ENCODE peak calls at places on chromosome 17, in four cellular contexts. O is nephron progenitor cell, X is HFF-Myc, Z is heart left ventricle. A is an unnamed sample.

GRCh38 chr17:79026345-79027273 is 2.6 kb downstream of the C1QTNF1 start:
- DNase-seq in O (no peak), X (peak), Z (peak), A (no peak)

GRCh38 chr17:71286625-71287024 is 834.2 kb upstream of the SOX9 start:
- DNase-seq in O (no peak), X (no peak), Z (no peak), A (no peak)

GRCh38 chr17:63705657-63706056 is 5.7 kb upstream of the LIMD2 start:
- DNase-seq in O (no peak), X (no peak), Z (no peak), A (peak)

GRCh38 chr17:66711936-66712335 is 123.0 kb upstream of the CACNG5 start:
- DNase-seq in O (no peak), X (no peak), Z (no peak), A (no peak)

GRCh38 chr17:44757918-44758413 is 822 bp upstream of the ADAM11 start:
- DNase-seq in O (no peak), X (no peak), Z (no peak), A (no peak)

GRCh38 chr17:13005530-13005929 is 12.3 kb downstream of the ELAC2 start:
- DNase-seq in O (no peak), X (no peak), Z (no peak), A (no peak)

GRCh38 chr17:74408830-74409229 is 23.1 kb upstream of the GPRC5C start:
- DNase-seq in O (no peak), X (no peak), Z (no peak), A (no peak)

GRCh38 chr17:74972973-74973328 is 392 bp upstream of the HID1 start:
- DNase-seq in O (no peak), X (no peak), Z (no peak), A (no peak)

GRCh38 chr17:66564992-66565465 is 262.6 kb downstream of the PRKCA start:
- DNase-seq in O (no peak), X (no peak), Z (no peak), A (no peak)

GRCh38 chr17:50363217-50364060 is 9.5 kb downstream of the MRPL27 start:
- DNase-seq in O (peak), X (no peak), Z (no peak), A (no peak)

GRCh38 chr17:10815318-10815717 is 11.4 kb upstream of the TMEM238L start:
- DNase-seq in O (no peak), X (no peak), Z (no peak), A (no peak)

DNA sequence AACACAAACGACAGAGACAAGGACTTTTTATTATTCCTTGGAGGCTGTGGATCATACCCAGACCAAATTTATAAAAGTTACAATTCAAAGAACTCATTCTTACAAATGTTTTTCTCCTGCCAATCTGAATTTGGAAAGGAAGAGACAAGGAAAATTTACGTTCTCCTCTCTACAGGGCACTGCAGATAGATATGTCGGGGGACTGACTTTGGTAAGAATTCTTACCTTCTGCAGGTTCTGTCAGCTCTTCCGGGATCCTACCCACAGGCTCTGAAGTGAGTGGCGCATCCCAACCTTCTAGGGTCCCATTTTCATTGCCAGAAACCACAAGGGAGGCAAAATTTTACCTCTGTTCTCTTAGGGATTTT is 2.2 kb upstream of the SLFN12L start:
- DNase-seq in O (no peak), X (no peak), Z (no peak), A (no peak)
- TF ChIP-seq CTCF in O (no peak), X (no peak), Z (no peak), A (no peak)

GRCh38 chr17:39761861-39762496 is 24.2 kb downstream of the GRB7 start:
- DNase-seq in O (no peak), X (no peak), Z (no peak), A (no peak)
- TF ChIP-seq CTCF in O (no peak), X (no peak), Z (no peak), A (no peak)

GRCh38 chr17:5745091-5745820 is 160.9 kb upstream of the NLRP1 start:
- DNase-seq in O (no peak), X (no peak), Z (no peak), A (no peak)

GRCh38 chr17:5741810-5742209 is 157.5 kb upstream of the NLRP1 start:
- DNase-seq in O (no peak), X (no peak), Z (no peak), A (no peak)

GRCh38 chr17:5747964-5748363 is 163.7 kb upstream of the NLRP1 start:
- DNase-seq in O (no peak), X (no peak), Z (no peak), A (no peak)

DNA sequence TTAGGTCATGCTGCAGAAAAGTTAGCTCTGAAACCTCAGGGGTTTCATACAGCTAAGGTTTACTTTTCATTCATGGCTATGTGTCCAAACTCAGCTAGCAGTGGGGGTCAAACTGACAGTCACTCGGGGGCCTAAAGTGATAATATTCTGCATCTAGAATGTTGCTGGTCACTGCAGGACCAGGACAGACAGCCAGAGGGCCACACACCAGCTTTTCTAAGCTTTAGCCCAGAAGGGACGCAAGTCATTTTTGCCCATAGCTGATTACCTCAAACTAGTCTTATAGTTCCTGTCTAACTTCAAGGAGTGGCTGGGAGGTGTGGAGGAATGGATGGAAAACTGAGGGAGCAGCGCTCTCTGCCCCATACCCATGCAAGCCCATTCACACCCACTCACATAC is 163.0 kb upstream of the NLRP1 start:
- DNase-seq in O (no peak), X (no peak), Z (no peak), A (no peak)
- TF ChIP-seq CTCF in O (no peak), X (peak), Z (no peak), A (no peak)

GRCh38 chr17:32116937-32117336 is 25.4 kb upstream of the RHOT1 start:
- DNase-seq in O (no peak), X (no peak), Z (no peak), A (no peak)

GRCh38 chr17:32114536-32114935 is 27.8 kb upstream of the RHOT1 start:
- DNase-seq in O (no peak), X (no peak), Z (no peak), A (no peak)

GRCh38 chr17:32112416-32112815 is 29.9 kb upstream of the RHOT1 start:
- DNase-seq in O (no peak), X (no peak), Z (no peak), A (no peak)

GRCh38 chr17:32110596-32110995 is 31.7 kb upstream of the RHOT1 start:
- DNase-seq in O (no peak), X (no peak), Z (no peak), A (no peak)

DNA sequence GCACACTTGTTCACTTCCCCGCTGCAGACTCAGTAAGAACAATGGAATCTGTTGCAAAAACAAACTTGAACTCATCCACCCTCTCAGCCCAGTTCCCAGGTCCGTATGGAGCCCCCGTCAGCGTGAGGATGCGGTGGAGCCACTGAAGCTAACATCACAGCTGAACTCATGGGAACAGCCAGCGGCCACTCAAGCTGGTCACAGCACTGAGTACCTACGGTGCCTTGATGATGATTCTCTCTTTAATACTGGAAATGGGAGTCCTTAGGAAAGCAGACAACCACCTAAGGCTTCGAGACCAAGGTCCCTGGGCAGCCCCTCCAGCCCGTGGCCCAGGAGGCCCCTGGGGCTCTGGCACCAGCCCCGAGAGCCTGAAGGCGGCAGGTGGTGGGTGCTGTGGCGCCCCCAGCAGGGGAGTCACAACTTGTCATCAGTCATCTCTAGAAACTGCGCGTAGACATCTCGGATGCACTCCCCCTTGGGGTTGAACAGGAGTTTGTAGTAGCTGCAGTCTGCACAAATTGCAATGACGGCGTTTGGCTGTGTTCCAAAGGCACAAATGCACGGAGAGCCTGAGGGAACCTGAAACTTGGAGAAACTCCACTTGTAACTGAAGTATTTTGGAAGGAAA is 31.0 kb upstream of the RHOT1 start:
- DNase-seq in O (no peak), X (peak), Z (peak), A (peak)
- TF ChIP-seq CTCF in O (no peak), X (peak), Z (no peak), A (no peak)

DNA sequence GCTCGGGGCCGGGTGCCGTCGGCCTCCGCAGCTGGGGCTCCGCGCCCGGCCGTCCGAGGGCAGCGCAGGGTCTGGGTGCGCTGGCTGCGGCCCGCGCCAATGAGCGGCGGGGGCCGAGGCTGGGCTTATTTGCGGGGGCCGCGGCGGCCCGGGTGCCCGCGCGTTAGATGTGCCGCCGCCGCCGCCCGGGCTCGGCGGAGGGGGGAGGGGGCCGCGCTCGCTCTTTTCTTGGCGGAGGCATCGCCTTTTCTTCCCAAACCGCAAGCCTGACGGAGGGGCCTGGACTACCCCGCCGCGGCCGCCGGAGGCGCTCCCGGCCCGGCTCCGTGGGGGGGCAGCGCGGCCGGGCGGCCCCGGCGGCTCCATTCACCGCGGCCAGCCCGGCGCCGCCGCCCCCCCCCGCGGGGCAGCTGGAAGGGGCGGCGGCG is at the start of gene NOTUM:
- DNase-seq in O (peak), X (no peak), Z (no peak), A (no peak)
- TF ChIP-seq CTCF in O (no peak), X (no peak), Z (no peak), A (no peak)

GRCh38 chr17:80970762-80971703 is 20.6 kb upstream of the CHMP6 start:
- DNase-seq in O (no peak), X (no peak), Z (no peak), A (no peak)
- TF ChIP-seq CTCF in O (no peak), X (peak), Z (no peak), A (no peak)

A was measured in GM13976.